ENCODE peak calls at places on chromosomes 6 and 20, in four cellular contexts. J, D, M and K are unnamed samples. For H3K9me3, the result is how much of the 10 kb centered on the place peaks cover.

GRCh38 chr6:71349395-71349794 is 60.8 kb downstream of the OGFRL1 start:
- DNase-seq in J (no peak), M (no peak), D (no peak), K (no peak)

GRCh38 chr6:793261-793660 is 100.3 kb upstream of the EXOC2 start:
- DNase-seq in D (no peak), J (no peak), M (no peak), K (no peak)

GRCh38 chr6:107118976-107119375 is 3.7 kb upstream of the BEND3 start:
- DNase-seq in M (no peak), J (no peak), D (no peak), K (no peak)

GRCh38 chr20:10316582-10316981 is 98.0 kb downstream of the SNAP25 start:
- DNase-seq in J (no peak), M (no peak), D (no peak), K (no peak)

GRCh38 chr20:49612127-49612738 is 44.3 kb upstream of the PTGIS start:
- DNase-seq in D (peak), J (peak), M (peak), K (no peak)

GRCh38 chr6:104855507-104855906 is 4.2 kb downstream of the HACE1 start:
- DNase-seq in J (no peak), D (no peak), M (no peak), K (no peak)

GRCh38 chr6:52391599-52391998 is 28.5 kb upstream of the EFHC1 start:
- DNase-seq in D (no peak), J (no peak), M (no peak), K (no peak)

GRCh38 chr6:3355358-3356055 is 96.8 kb downstream of the PSMG4 start:
- DNase-seq in D (peak), J (peak), M (peak), K (no peak)

GRCh38 chr20:51244496-51244895 is 221.6 kb upstream of the KCNG1 start:
- DNase-seq in M (no peak), D (no peak), J (no peak), K (no peak)

GRCh38 chr6:121633309-121633708 is 197.9 kb downstream of the GJA1 start:
- DNase-seq in J (no peak), M (no peak), D (no peak), K (no peak)

GRCh38 chr6:121635355-121635754 is 199.9 kb downstream of the GJA1 start:
- DNase-seq in D (no peak), M (no peak), J (no peak), K (no peak)

GRCh38 chr6:121627761-121628160 is 192.3 kb downstream of the GJA1 start:
- DNase-seq in J (no peak), M (no peak), D (no peak), K (no peak)

DNA sequence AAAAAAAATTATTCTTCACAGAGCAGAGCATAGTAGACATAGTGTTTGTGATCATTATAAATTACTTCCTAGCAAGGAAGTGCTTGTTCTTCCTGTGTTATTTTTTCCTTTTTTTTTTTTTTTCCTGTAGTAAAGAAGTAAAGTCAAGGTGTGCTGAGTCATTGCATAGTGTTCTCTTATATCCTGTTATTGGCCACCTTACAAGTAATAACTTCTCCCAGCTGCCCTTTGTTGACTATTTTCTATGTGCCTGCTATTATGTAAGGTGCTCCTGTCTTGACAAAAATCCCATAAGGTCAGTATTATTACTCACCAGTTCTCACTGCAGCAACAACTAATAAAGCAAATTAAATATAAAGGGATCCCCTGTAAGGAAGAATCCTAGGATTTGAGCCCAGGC is 195.3 kb downstream of the GJA1 start:
- DNase-seq in M (no peak), J (no peak), D (no peak), K (no peak)
- H3K9me3 ChIP-seq in M (under half), J (under half), D (under half), K (under half)

DNA sequence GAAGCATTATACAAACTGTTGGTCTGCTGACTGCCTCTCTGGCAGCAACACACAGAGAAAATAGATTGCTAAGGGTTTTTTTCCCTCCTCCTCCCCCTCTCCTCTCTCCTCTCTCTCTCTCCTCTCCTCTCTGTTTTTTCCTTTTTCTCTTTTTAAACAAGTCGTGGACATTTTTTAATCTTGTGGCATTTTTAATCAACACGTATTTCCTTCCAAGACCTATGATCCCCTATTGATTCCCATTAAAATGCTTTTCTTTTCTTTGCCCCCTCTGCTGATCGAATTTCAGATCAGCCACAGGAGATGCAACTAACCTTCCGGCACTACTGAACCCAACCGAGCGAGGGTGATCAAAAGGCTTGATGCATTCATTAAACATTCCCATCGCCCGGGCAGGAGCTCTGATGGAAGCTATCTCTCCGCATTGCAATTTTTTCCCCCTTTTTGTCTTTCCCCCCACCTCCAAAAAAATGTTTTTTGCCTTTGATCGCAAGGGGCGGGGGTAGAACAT is 90.7 kb upstream of the ARID1B start:
- DNase-seq in D (peak), M (no peak), J (peak), K (no peak)
- H3K9me3 ChIP-seq in D (under half), M (under half), J (under half), K (under half)

DNA sequence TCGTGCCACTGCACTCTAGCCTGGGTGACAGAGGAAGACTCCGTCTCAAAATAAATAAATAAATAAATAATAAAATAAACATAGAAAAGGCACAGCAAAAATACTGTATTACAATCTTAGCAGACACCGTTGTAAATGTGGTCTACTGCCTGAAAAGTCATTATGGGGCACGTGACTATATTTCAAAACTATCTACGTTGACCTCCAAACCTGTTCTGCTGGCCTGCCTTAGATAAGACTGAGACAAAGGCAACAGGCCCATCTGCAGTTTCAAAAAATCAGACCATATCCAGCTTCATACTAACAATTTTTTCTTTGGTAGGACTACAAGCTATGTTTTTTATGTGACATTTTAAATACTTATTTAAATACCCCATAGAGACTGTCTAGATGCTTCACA is 59.1 kb downstream of the AGPAT4 start:
- DNase-seq in D (no peak), M (no peak), J (no peak), K (no peak)
- H3K9me3 ChIP-seq in D (under half), M (under half), J (under half), K (under half)

GRCh38 chr20:18625907-18626655 is 38.2 kb downstream of the DTD1 start:
- DNase-seq in M (no peak), J (no peak), D (no peak), K (no peak)

GRCh38 chr20:18624948-18625347 is 37.1 kb downstream of the DTD1 start:
- DNase-seq in M (no peak), J (no peak), D (no peak), K (no peak)

GRCh38 chr20:18633411-18633810 is 45.6 kb downstream of the DTD1 start:
- DNase-seq in D (no peak), M (no peak), J (no peak), K (no peak)

GRCh38 chr20:18632196-18632789 is 44.4 kb downstream of the DTD1 start:
- DNase-seq in D (peak), J (peak), M (peak), K (no peak)

GRCh38 chr20:18628330-18628941 is 40.6 kb downstream of the DTD1 start:
- DNase-seq in J (no peak), M (peak), D (no peak), K (no peak)
- H3K9me3 ChIP-seq in J (under half), M (under half), D (under half), K (under half)

DNA sequence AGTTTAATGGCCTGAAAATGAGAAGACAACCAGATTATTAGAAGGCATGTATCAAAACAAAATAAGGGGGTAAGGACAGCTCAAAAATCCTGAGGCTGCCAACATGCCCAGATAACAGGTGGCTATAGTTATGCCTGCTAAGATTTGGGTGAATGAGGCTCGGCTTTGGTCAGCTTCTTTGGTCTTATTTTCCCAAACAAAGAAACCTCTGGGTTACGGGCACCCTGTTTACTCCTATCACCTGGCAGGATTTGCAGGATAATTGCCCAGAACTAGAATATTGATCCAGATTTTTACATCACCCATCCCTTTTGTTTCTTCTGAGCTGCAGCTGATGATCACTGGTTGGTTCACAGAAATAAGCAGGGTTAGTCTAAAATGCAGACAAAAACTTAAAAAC is 74.3 kb downstream of the SLC16A10 start:
- DNase-seq in J (no peak), M (no peak), D (no peak), K (no peak)
- H3K9me3 ChIP-seq in J (under half), M (under half), D (under half), K (under half)